ENCODE peak calls at places on chromosomes 1 and 21, in eight cellular contexts. B, D, M, E, C, L, O and W are unnamed samples. For H3K4me1, the result is how much of the 10 kb centered on the place peaks cover.

GRCh38 chr1:59433440-59433813 is 136.5 kb downstream of the FGGY start:
- DNase-seq in L (no peak), O (no peak), D (no peak), C (peak), M (no peak), E (no peak), B (no peak), W (no peak)

GRCh38 chr1:221994939-221995338 is 253.1 kb upstream of the DUSP10 start:
- DNase-seq in E (no peak), D (no peak), C (peak), O (no peak), B (no peak), M (no peak), L (no peak), W (no peak)

GRCh38 chr1:243345205-243345604 is 89.4 kb downstream of the SDCCAG8 start:
- DNase-seq in C (no peak), O (no peak), B (no peak), E (no peak), D (no peak), L (no peak), M (no peak), W (peak)

GRCh38 chr1:2408859-2409276 is 3.5 kb downstream of the PEX10 start:
- DNase-seq in D (no peak), B (no peak), L (no peak), C (no peak), M (no peak), E (no peak), O (no peak), W (no peak)

GRCh38 chr1:46558141-46558963 is 6.9 kb upstream of the KNCN start:
- DNase-seq in E (peak), L (peak), B (no peak), M (peak), D (no peak), C (no peak), O (no peak), W (no peak)

GRCh38 chr1:180548686-180549326 is 10.0 kb upstream of the OVAAL start:
- DNase-seq in C (peak), B (no peak), O (no peak), D (no peak), M (no peak), L (peak), E (peak), W (no peak)

GRCh38 chr1:43008425-43009108 is 49.9 kb upstream of the SLC2A1 start:
- DNase-seq in O (no peak), C (no peak), B (no peak), D (no peak), M (peak), E (peak), L (peak), W (no peak)

GRCh38 chr1:220565670-220566069 is 37.7 kb downstream of the MARK1 start:
- DNase-seq in E (no peak), M (peak), L (no peak), C (no peak), O (no peak), B (no peak), D (no peak), W (no peak)

GRCh38 chr1:221839794-221840395 is 98.0 kb upstream of the DUSP10 start:
- DNase-seq in L (no peak), C (peak), B (peak), O (no peak), E (no peak), M (no peak), D (peak), W (no peak)

GRCh38 chr21:28261291-28261690 is 731.4 kb downstream of the LTN1 start:
- DNase-seq in E (no peak), C (peak), B (no peak), L (no peak), O (no peak), D (no peak), M (no peak), W (no peak)

GRCh38 chr1:235304549-235305451 is 23.2 kb downstream of the ARID4B start:
- DNase-seq in L (no peak), M (no peak), D (no peak), C (peak), B (no peak), E (no peak), O (no peak), W (no peak)

GRCh38 chr1:186948542-186948941 is 119.8 kb downstream of the PLA2G4A start:
- DNase-seq in M (no peak), E (no peak), B (no peak), L (no peak), O (no peak), D (no peak), C (peak), W (no peak)

GRCh38 chr1:30903343-30904034 is 5.1 kb downstream of the SDC3 start:
- DNase-seq in L (no peak), E (no peak), D (no peak), M (no peak), O (no peak), C (peak), B (no peak), W (no peak)

GRCh38 chr1:230104395-230105244 is 37.6 kb downstream of the GALNT2 start:
- DNase-seq in O (peak), B (peak), M (peak), C (peak), D (peak), E (peak), L (peak), W (peak)

GRCh38 chr1:201266774-201267173 is 16.5 kb upstream of the PKP1 start:
- DNase-seq in C (peak), L (no peak), O (no peak), E (peak), B (no peak), M (no peak), D (no peak), W (no peak)

GRCh38 chr1:150162862-150163706 is 13.4 kb downstream of the PLEKHO1 start:
- DNase-seq in B (peak), C (peak), D (peak), M (peak), L (peak), O (peak), E (peak), W (peak)

GRCh38 chr1:180116964-180117763 is 37.5 kb upstream of the QSOX1 start:
- DNase-seq in B (no peak), L (no peak), D (no peak), C (no peak), M (no peak), E (no peak), O (no peak), W (no peak)

GRCh38 chr21:42056996-42057689 is 14.0 kb upstream of the UMODL1 start:
- DNase-seq in C (peak), B (no peak), O (no peak), E (no peak), L (no peak), M (peak), D (peak), W (no peak)

GRCh38 chr1:204271970-204272369 is 58.2 kb upstream of the GOLT1A start:
- DNase-seq in O (no peak), C (no peak), M (no peak), B (no peak), D (no peak), L (no peak), E (no peak), W (no peak)

GRCh38 chr1:29985376-29985945 is 737.9 kb downstream of the MATN1 start:
- DNase-seq in C (no peak), M (no peak), D (no peak), B (no peak), E (no peak), L (no peak), O (no peak), W (no peak)

GRCh38 chr1:2311184-2312032 is 79.9 kb downstream of the MORN1 start:
- DNase-seq in C (peak), M (peak), O (peak), L (peak), E (peak), D (no peak), B (peak), W (no peak)

DNA sequence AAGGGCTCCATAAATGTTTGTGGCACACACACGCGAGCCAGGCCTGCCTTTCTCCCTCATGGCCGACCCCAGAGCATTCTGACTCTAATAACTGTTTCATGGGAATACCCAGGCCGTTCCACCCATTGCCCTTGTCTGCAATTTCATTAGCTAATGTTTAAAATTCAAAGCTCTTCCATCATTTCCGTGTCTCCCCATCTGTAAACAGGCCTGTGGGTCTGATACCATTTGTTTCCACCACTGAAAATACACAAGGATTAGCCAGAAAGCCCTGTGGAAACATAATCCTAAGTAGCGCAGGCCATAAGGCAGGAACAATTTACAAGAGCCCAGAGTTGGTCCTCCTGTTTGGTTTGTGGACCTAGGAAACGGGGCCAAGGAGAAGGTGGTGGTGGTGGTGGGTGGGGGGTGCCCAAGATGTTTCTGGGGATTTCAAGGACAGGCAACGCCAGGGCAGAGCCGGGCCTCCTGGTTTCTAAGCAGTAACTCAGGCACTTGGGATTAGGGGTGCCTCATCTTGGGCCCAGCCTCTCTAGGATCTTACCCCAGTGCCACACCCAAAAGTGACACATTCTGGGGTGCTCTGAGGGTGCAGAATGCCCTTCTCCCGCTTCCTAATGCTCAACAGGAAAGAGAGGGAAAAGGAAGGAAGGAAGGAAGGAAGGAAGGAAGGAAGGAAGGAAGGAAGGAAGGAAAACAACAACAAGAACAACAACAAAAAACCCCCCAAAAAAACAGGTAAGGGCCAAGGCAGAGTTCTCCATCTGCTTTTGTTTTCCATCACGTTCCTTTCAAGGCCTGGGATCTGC is 79.4 kb downstream of the SSBP3 start:
- DNase-seq in D (no peak), E (no peak), L (no peak), M (no peak), C (no peak), B (no peak), O (no peak), W (no peak)
- TF ChIP-seq CTCF in D (no peak), E (no peak), L (no peak), M (no peak), C (no peak), B (no peak), O (no peak), W (no peak)

GRCh38 chr1:184487561-184488200 is 100.9 kb downstream of the C1orf21 start:
- DNase-seq in C (no peak), B (no peak), M (no peak), D (no peak), L (no peak), E (no peak), O (no peak), W (no peak)

GRCh38 chr1:184486761-184487445 is 100.1 kb downstream of the C1orf21 start:
- DNase-seq in D (no peak), C (no peak), E (peak), M (peak), L (no peak), O (no peak), B (no peak), W (no peak)

GRCh38 chr1:184492543-184492942 is 105.7 kb downstream of the C1orf21 start:
- DNase-seq in M (no peak), O (no peak), C (no peak), B (no peak), L (no peak), E (no peak), D (no peak), W (no peak)

GRCh38 chr1:184485731-184486723 is 99.2 kb downstream of the C1orf21 start:
- DNase-seq in M (no peak), O (no peak), E (no peak), L (no peak), C (peak), B (no peak), D (no peak), W (no peak)

GRCh38 chr1:184489908-184490307 is 103.1 kb downstream of the C1orf21 start:
- DNase-seq in O (no peak), M (no peak), B (no peak), L (no peak), D (no peak), E (no peak), C (no peak), W (no peak)
- H3K4me1 ChIP-seq in O (under half), M (half or more), B (half or more), L (under half), D (under half), E (under half), C (under half), W (under half)

GRCh38 chr1:196357913-196358312 is 250.3 kb downstream of the KCNT2 start:
- DNase-seq in L (no peak), O (no peak), D (no peak), E (no peak), M (no peak), C (no peak), B (no peak), W (no peak)

GRCh38 chr1:196361112-196361714 is 247.0 kb downstream of the KCNT2 start:
- DNase-seq in E (no peak), M (no peak), L (no peak), C (peak), B (no peak), O (no peak), D (no peak), W (no peak)

DNA sequence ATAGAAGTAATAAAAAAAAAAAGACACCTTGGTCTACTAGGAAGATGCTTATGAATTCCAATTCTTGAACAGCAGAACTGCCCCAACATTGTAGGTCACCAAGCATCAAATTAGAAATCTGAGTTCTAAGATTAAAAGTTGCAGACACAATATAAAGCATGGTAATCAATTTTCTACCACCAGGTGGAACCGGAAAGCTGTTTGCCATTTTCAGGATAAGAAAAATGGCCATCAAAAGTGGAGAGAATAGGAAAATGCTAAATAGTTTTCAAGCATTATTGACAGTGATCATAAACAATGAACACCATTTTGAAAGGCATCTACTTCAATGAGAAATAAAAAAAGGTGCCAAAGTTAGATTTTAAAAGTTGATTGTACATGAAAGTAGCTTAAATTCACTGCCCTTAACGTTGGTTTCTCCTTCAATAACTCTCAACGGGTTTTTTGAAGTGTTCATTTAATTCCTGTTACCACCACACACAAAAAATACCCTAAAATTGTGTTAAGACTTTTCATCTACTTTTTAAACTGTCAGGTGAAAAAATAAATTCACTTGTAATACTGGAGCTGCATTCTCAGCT is 252.9 kb downstream of the KCNT2 start:
- DNase-seq in D (no peak), O (no peak), C (peak), L (no peak), M (peak), B (no peak), E (no peak), W (no peak)
- TF ChIP-seq CTCF in D (no peak), O (peak), C (peak), L (peak), M (peak), B (peak), E (peak), W (peak)

DNA sequence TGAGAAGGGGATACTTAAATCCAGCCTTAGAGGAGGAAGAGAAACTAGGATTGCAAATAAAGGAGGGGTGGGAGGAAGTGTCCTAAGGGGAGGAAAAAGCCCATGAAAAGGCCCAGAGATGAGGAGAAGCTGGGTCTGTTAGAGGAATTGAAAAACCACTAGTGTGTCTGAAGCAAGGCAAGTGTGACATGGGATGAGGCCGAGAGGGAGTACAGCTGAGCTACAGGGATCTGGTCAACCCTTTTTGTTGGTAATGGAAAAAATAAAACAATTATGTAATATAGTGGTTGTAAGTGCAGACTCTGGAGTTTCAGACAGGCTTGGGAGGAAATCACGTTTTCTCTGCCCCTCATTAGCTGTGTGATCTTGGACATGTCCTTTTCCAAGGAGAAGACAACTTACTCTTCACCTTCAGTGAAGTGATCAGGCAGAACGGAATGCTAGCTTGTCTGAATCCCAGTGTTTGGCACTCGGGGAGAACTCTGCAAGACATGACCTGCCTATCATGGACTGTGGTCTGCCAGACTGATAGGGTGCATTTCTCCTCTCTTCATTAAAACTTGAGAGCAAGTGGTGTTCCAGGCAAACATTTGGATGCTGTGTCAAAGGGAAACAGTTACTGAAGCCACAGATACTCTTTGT is 7.5 kb upstream of the S100A10 start:
- DNase-seq in D (no peak), B (no peak), C (no peak), O (no peak), E (no peak), M (no peak), L (no peak), W (no peak)
- H3K4me1 ChIP-seq in D (under half), B (under half), C (under half), O (under half), E (under half), M (under half), L (under half), W (under half)

GRCh38 chr1:112807117-112807516 is 92.0 kb upstream of the PPM1J start:
- DNase-seq in L (peak), C (no peak), E (no peak), M (peak), D (no peak), O (no peak), B (no peak), W (no peak)

GRCh38 chr1:112806090-112806642 is 91.0 kb upstream of the PPM1J start:
- DNase-seq in C (no peak), O (no peak), D (no peak), M (no peak), B (no peak), L (no peak), E (no peak), W (no peak)

GRCh38 chr1:112805155-112805853 is 90.2 kb upstream of the PPM1J start:
- DNase-seq in E (peak), O (no peak), L (no peak), D (no peak), C (no peak), M (no peak), B (no peak), W (no peak)

GRCh38 chr1:112807999-112808398 is 92.9 kb upstream of the PPM1J start:
- DNase-seq in L (no peak), M (no peak), B (no peak), O (no peak), C (no peak), D (no peak), E (no peak), W (no peak)

GRCh38 chr1:112803906-112804762 is 89.0 kb upstream of the PPM1J start:
- DNase-seq in L (peak), O (peak), B (peak), M (peak), D (peak), C (peak), E (peak), W (peak)
- TF ChIP-seq CTCF in L (peak), O (peak), B (peak), M (peak), D (peak), C (peak), E (peak), W (peak)

GRCh38 chr1:19484338-19484792 is 974 bp downstream of the CAPZB start:
- DNase-seq in L (peak), B (peak), M (peak), D (peak), O (no peak), E (no peak), C (no peak), W (peak)
- H3K4me1 ChIP-seq in L (under half), B (half or more), M (half or more), D (under half), O (under half), E (under half), C (under half), W (under half)